ENCODE peak calls at places on chromosomes 2 and 18, in nine cellular contexts. One of them, this sample, is unnamed.

GRCh38 chr18:2959341-2959740 is 53.6 kb downstream of the LPIN2 start:
- DNase-seq in neural progenitor cell: no peak
- DNase-seq in mesendoderm: no peak
- DNase-seq in PC-9: no peak
- DNase-seq in CD8-positive, alpha-beta memory T cell: peak; percentile 11
- DNase-seq in colonic mucosa: no peak
- DNase-seq in uterus: no peak
- DNase-seq in cardiac muscle cell: no peak
- DNase-seq in ovary: no peak
- DNase-seq in this sample: no peak

GRCh38 chr2:43239981-43240761 is 13.8 kb upstream of the ZFP36L2 start:
- DNase-seq in neural progenitor cell: no peak
- DNase-seq in mesendoderm: peak; percentile 57
- DNase-seq in PC-9: no peak
- DNase-seq in CD8-positive, alpha-beta memory T cell: no peak
- DNase-seq in colonic mucosa: no peak
- DNase-seq in uterus: no peak
- DNase-seq in cardiac muscle cell: no peak
- DNase-seq in ovary: no peak
- DNase-seq in this sample: no peak

GRCh38 chr2:108853421-108853820 is 66.8 kb downstream of the CCDC138 start:
- DNase-seq in neural progenitor cell: no peak
- DNase-seq in mesendoderm: peak; percentile 12
- DNase-seq in PC-9: peak; percentile 11
- DNase-seq in CD8-positive, alpha-beta memory T cell: no peak
- DNase-seq in colonic mucosa: no peak
- DNase-seq in uterus: no peak
- DNase-seq in cardiac muscle cell: peak; percentile 28
- DNase-seq in ovary: no peak
- DNase-seq in this sample: no peak

GRCh38 chr2:37771600-37772088 is 100.2 kb upstream of the CDC42EP3 start:
- DNase-seq in neural progenitor cell: no peak
- DNase-seq in mesendoderm: no peak
- DNase-seq in PC-9: no peak
- DNase-seq in CD8-positive, alpha-beta memory T cell: no peak
- DNase-seq in colonic mucosa: no peak
- DNase-seq in uterus: peak; percentile 51
- DNase-seq in cardiac muscle cell: peak; percentile 87
- DNase-seq in ovary: no peak
- DNase-seq in this sample: no peak

GRCh38 chr2:17056236-17056635 is 390.6 kb upstream of the CYRIA start:
- DNase-seq in neural progenitor cell: no peak
- DNase-seq in mesendoderm: no peak
- DNase-seq in PC-9: no peak
- DNase-seq in CD8-positive, alpha-beta memory T cell: no peak
- DNase-seq in colonic mucosa: no peak
- DNase-seq in uterus: no peak
- DNase-seq in cardiac muscle cell: no peak
- DNase-seq in ovary: no peak
- DNase-seq in this sample: no peak

GRCh38 chr2:206982360-206982759 is 43.0 kb downstream of the CPO start:
- DNase-seq in neural progenitor cell: no peak
- DNase-seq in mesendoderm: no peak
- DNase-seq in PC-9: no peak
- DNase-seq in CD8-positive, alpha-beta memory T cell: no peak
- DNase-seq in colonic mucosa: no peak
- DNase-seq in uterus: no peak
- DNase-seq in cardiac muscle cell: no peak
- DNase-seq in ovary: no peak
- DNase-seq in this sample: no peak

GRCh38 chr2:36433311-36434217 is 78.0 kb downstream of the CRIM1 start:
- DNase-seq in neural progenitor cell: peak; percentile 48
- DNase-seq in mesendoderm: no peak
- DNase-seq in PC-9: no peak
- DNase-seq in CD8-positive, alpha-beta memory T cell: no peak
- DNase-seq in colonic mucosa: peak; percentile 42
- DNase-seq in uterus: peak; percentile 38
- DNase-seq in cardiac muscle cell: peak; percentile 80
- DNase-seq in ovary: no peak
- DNase-seq in this sample: peak; percentile 45

GRCh38 chr2:111617804-111618576 is 266.0 kb downstream of the ANAPC1 start:
- DNase-seq in neural progenitor cell: no peak
- DNase-seq in mesendoderm: no peak
- DNase-seq in PC-9: peak; percentile 63
- DNase-seq in CD8-positive, alpha-beta memory T cell: no peak
- DNase-seq in colonic mucosa: no peak
- DNase-seq in uterus: peak; percentile 23
- DNase-seq in cardiac muscle cell: no peak
- DNase-seq in ovary: no peak
- DNase-seq in this sample: no peak

GRCh38 chr2:233928594-233929351 is 11.6 kb downstream of the TRPM8 start:
- DNase-seq in neural progenitor cell: peak; percentile 70
- DNase-seq in mesendoderm: peak; percentile 38
- DNase-seq in PC-9: peak; percentile 51
- DNase-seq in CD8-positive, alpha-beta memory T cell: no peak
- DNase-seq in colonic mucosa: peak; percentile 32
- DNase-seq in uterus: no peak
- DNase-seq in cardiac muscle cell: peak; percentile 63
- DNase-seq in ovary: no peak
- DNase-seq in this sample: no peak

GRCh38 chr2:1663621-1664020 is 80.7 kb downstream of the PXDN start:
- DNase-seq in neural progenitor cell: no peak
- DNase-seq in mesendoderm: no peak
- DNase-seq in PC-9: no peak
- DNase-seq in CD8-positive, alpha-beta memory T cell: no peak
- DNase-seq in colonic mucosa: peak; percentile 12
- DNase-seq in uterus: no peak
- DNase-seq in cardiac muscle cell: no peak
- DNase-seq in ovary: no peak
- DNase-seq in this sample: no peak

GRCh38 chr2:119453972-119454593 is 22.4 kb downstream of the TMEM37 start:
- DNase-seq in neural progenitor cell: no peak
- DNase-seq in mesendoderm: no peak
- DNase-seq in PC-9: no peak
- DNase-seq in CD8-positive, alpha-beta memory T cell: no peak
- DNase-seq in colonic mucosa: no peak
- DNase-seq in uterus: no peak
- DNase-seq in cardiac muscle cell: no peak
- DNase-seq in ovary: no peak
- DNase-seq in this sample: no peak

GRCh38 chr2:86764661-86765307 is 25.9 kb downstream of the CD8A start:
- DNase-seq in neural progenitor cell: peak; percentile 53
- DNase-seq in mesendoderm: peak; percentile 68
- DNase-seq in PC-9: peak; percentile 24
- DNase-seq in CD8-positive, alpha-beta memory T cell: peak; percentile 71
- DNase-seq in colonic mucosa: no peak
- DNase-seq in uterus: no peak
- DNase-seq in cardiac muscle cell: peak; percentile 62
- DNase-seq in ovary: no peak
- DNase-seq in this sample: no peak

GRCh38 chr2:57199663-57200062 is 846.9 kb upstream of the VRK2 start:
- DNase-seq in neural progenitor cell: no peak
- DNase-seq in mesendoderm: no peak
- DNase-seq in PC-9: no peak
- DNase-seq in CD8-positive, alpha-beta memory T cell: no peak
- DNase-seq in colonic mucosa: no peak
- DNase-seq in uterus: no peak
- DNase-seq in cardiac muscle cell: no peak
- DNase-seq in ovary: no peak
- DNase-seq in this sample: no peak

GRCh38 chr2:57205241-57205640 is 841.4 kb upstream of the VRK2 start:
- DNase-seq in neural progenitor cell: no peak
- DNase-seq in mesendoderm: no peak
- DNase-seq in PC-9: no peak
- DNase-seq in CD8-positive, alpha-beta memory T cell: no peak
- DNase-seq in colonic mucosa: no peak
- DNase-seq in uterus: no peak
- DNase-seq in cardiac muscle cell: no peak
- DNase-seq in ovary: no peak
- DNase-seq in this sample: no peak

GRCh38 chr2:57207191-57207590 is 839.4 kb upstream of the VRK2 start:
- DNase-seq in neural progenitor cell: no peak
- DNase-seq in mesendoderm: no peak
- DNase-seq in PC-9: no peak
- DNase-seq in CD8-positive, alpha-beta memory T cell: no peak
- DNase-seq in colonic mucosa: no peak
- DNase-seq in uterus: no peak
- DNase-seq in cardiac muscle cell: no peak
- DNase-seq in ovary: no peak
- DNase-seq in this sample: no peak

GRCh38 chr2:57209799-57210198 is 836.8 kb upstream of the VRK2 start:
- DNase-seq in neural progenitor cell: peak; percentile 54
- DNase-seq in mesendoderm: no peak
- DNase-seq in PC-9: no peak
- DNase-seq in CD8-positive, alpha-beta memory T cell: no peak
- DNase-seq in colonic mucosa: no peak
- DNase-seq in uterus: no peak
- DNase-seq in cardiac muscle cell: no peak
- DNase-seq in ovary: no peak
- DNase-seq in this sample: no peak

DNA sequence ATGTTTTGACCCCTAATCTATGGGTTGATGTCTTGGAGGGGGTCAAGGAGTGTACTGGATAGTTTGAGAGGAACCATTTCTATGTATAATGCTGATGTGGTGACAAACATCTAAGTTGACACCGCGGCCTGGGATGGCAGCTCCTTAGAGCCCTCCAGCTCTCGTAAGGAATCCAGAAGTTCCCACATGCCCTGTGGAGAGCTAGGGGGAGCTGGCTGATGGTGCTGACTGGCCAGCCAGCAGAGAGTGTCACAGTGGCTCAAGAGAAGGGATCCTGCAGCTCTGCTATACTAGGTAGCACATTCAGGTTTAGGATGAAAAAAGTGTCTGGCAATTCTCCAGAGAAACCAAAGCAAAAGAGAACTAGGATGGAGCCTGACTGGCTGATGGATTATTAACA is 842.2 kb upstream of the VRK2 start:
- DNase-seq in neural progenitor cell: peak; percentile 6
- DNase-seq in mesendoderm: peak; percentile 6
- DNase-seq in PC-9: no peak
- DNase-seq in CD8-positive, alpha-beta memory T cell: no peak
- DNase-seq in colonic mucosa: no peak
- DNase-seq in uterus: no peak
- DNase-seq in cardiac muscle cell: no peak
- DNase-seq in ovary: no peak
- DNase-seq in this sample: no peak
- H3K27ac ChIP-seq in neural progenitor cell: no peak overlapping the region
- H3K27ac ChIP-seq in mesendoderm: no peak overlapping the region
- H3K27ac ChIP-seq in PC-9: no peak overlapping the region
- H3K27ac ChIP-seq in CD8-positive, alpha-beta memory T cell: no peak overlapping the region
- H3K27ac ChIP-seq in colonic mucosa: no peak overlapping the region
- H3K27ac ChIP-seq in uterus: no peak overlapping the region
- H3K27ac ChIP-seq in cardiac muscle cell: no peak overlapping the region
- H3K27ac ChIP-seq in ovary: no peak overlapping the region
- H3K27ac ChIP-seq in this sample: no peak overlapping the region

GRCh38 chr18:49722472-49722871 is 90.9 kb downstream of the ACAA2 start:
- DNase-seq in neural progenitor cell: no peak
- DNase-seq in mesendoderm: no peak
- DNase-seq in PC-9: no peak
- DNase-seq in CD8-positive, alpha-beta memory T cell: no peak
- DNase-seq in colonic mucosa: peak; percentile 74
- DNase-seq in uterus: no peak
- DNase-seq in cardiac muscle cell: no peak
- DNase-seq in ovary: no peak
- DNase-seq in this sample: no peak

GRCh38 chr18:49725809-49726514 is 87.4 kb downstream of the ACAA2 start:
- DNase-seq in neural progenitor cell: peak; percentile 83
- DNase-seq in mesendoderm: peak; percentile 100
- DNase-seq in PC-9: peak; percentile 61
- DNase-seq in CD8-positive, alpha-beta memory T cell: no peak
- DNase-seq in colonic mucosa: no peak
- DNase-seq in uterus: peak; percentile 69
- DNase-seq in cardiac muscle cell: peak; percentile 99
- DNase-seq in ovary: peak; percentile 60
- DNase-seq in this sample: no peak

GRCh38 chr18:49721981-49722380 is 91.4 kb downstream of the ACAA2 start:
- DNase-seq in neural progenitor cell: no peak
- DNase-seq in mesendoderm: no peak
- DNase-seq in PC-9: no peak
- DNase-seq in CD8-positive, alpha-beta memory T cell: no peak
- DNase-seq in colonic mucosa: no peak
- DNase-seq in uterus: no peak
- DNase-seq in cardiac muscle cell: peak; percentile 17
- DNase-seq in ovary: no peak
- DNase-seq in this sample: no peak

GRCh38 chr18:49726564-49726963 is 86.8 kb downstream of the ACAA2 start:
- DNase-seq in neural progenitor cell: no peak
- DNase-seq in mesendoderm: no peak
- DNase-seq in PC-9: no peak
- DNase-seq in CD8-positive, alpha-beta memory T cell: no peak
- DNase-seq in colonic mucosa: no peak
- DNase-seq in uterus: no peak
- DNase-seq in cardiac muscle cell: no peak
- DNase-seq in ovary: no peak
- DNase-seq in this sample: no peak

GRCh38 chr18:49723648-49724180 is 89.6 kb downstream of the ACAA2 start:
- DNase-seq in neural progenitor cell: no peak
- DNase-seq in mesendoderm: peak; percentile 95
- DNase-seq in PC-9: peak; percentile 56
- DNase-seq in CD8-positive, alpha-beta memory T cell: no peak
- DNase-seq in colonic mucosa: peak; percentile 64
- DNase-seq in uterus: no peak
- DNase-seq in cardiac muscle cell: peak; percentile 77
- DNase-seq in ovary: no peak
- DNase-seq in this sample: peak; percentile 82
- H3K27ac ChIP-seq in neural progenitor cell: no peak overlapping the region
- H3K27ac ChIP-seq in mesendoderm: peak overlapping the region; percentile 90
- H3K27ac ChIP-seq in PC-9: peak overlapping the region; percentile 82
- H3K27ac ChIP-seq in CD8-positive, alpha-beta memory T cell: no peak overlapping the region
- H3K27ac ChIP-seq in colonic mucosa: peak overlapping the region; percentile 74
- H3K27ac ChIP-seq in uterus: no peak overlapping the region
- H3K27ac ChIP-seq in cardiac muscle cell: no peak overlapping the region
- H3K27ac ChIP-seq in ovary: no peak overlapping the region
- H3K27ac ChIP-seq in this sample: peak overlapping the region; percentile 28

DNA sequence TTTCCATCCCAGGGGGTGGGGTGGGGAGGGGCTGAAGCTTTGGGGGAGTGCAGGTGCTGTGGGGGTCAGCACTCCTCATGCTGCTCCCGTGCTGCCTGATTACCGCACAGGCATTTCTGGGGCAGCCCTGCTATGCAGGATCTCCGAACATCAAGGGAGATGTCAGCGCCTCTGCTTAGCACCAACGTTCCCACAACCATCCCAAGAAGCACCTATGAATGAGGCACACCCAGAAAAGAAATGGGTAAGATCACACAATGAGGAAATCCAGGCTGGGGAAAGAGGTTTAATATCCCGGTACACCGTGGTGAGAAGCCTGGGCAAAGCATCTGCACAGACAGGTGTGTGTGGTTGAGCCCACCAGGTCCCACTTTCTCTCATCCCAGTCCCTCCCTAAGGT is 17.5 kb downstream of the GAREM2 start:
- DNase-seq in neural progenitor cell: no peak
- DNase-seq in mesendoderm: no peak
- DNase-seq in PC-9: no peak
- DNase-seq in CD8-positive, alpha-beta memory T cell: no peak
- DNase-seq in colonic mucosa: no peak
- DNase-seq in uterus: no peak
- DNase-seq in cardiac muscle cell: no peak
- DNase-seq in ovary: no peak
- DNase-seq in this sample: no peak
- H3K27ac ChIP-seq in neural progenitor cell: no peak overlapping the region
- H3K27ac ChIP-seq in mesendoderm: no peak overlapping the region
- H3K27ac ChIP-seq in PC-9: no peak overlapping the region
- H3K27ac ChIP-seq in CD8-positive, alpha-beta memory T cell: no peak overlapping the region
- H3K27ac ChIP-seq in colonic mucosa: no peak overlapping the region
- H3K27ac ChIP-seq in uterus: no peak overlapping the region
- H3K27ac ChIP-seq in cardiac muscle cell: no peak overlapping the region
- H3K27ac ChIP-seq in ovary: no peak overlapping the region
- H3K27ac ChIP-seq in this sample: no peak overlapping the region

GRCh38 chr2:161159829-161160225 is 401 bp upstream of the TANK start:
- DNase-seq in neural progenitor cell: no peak
- DNase-seq in mesendoderm: no peak
- DNase-seq in PC-9: no peak
- DNase-seq in CD8-positive, alpha-beta memory T cell: no peak
- DNase-seq in colonic mucosa: no peak
- DNase-seq in uterus: no peak
- DNase-seq in cardiac muscle cell: no peak
- DNase-seq in ovary: no peak
- DNase-seq in this sample: no peak
- H3K27ac ChIP-seq in neural progenitor cell: no peak overlapping the region
- H3K27ac ChIP-seq in mesendoderm: no peak overlapping the region
- H3K27ac ChIP-seq in PC-9: peak overlapping the region; percentile 68
- H3K27ac ChIP-seq in CD8-positive, alpha-beta memory T cell: peak overlapping the region; percentile 60
- H3K27ac ChIP-seq in colonic mucosa: peak overlapping the region; percentile 100
- H3K27ac ChIP-seq in uterus: peak overlapping the region; percentile 97
- H3K27ac ChIP-seq in cardiac muscle cell: no peak overlapping the region
- H3K27ac ChIP-seq in ovary: peak overlapping the region; percentile 95
- H3K27ac ChIP-seq in this sample: peak overlapping the region; percentile 98